ENCODE peak calls at places on chromosome 3, in seven cellular contexts. W, O, Q, K, I, L and R are unnamed samples.
A peak's percentile ranks its signal among the peaks of the same experiment; 100 is the strongest.

GRCh38 chr3:101676219-101676764 is 640 bp downstream of the ZBTB11 start:
- DNase-seq in I (peak; percentile 87), K (peak; percentile 98), O (peak; percentile 98), Q (peak; percentile 92), L (peak; percentile 87), W (peak; percentile 98), R (no peak)

GRCh38 chr3:50370594-50370993 is 11.3 kb upstream of the TMEM115 start:
- DNase-seq in W (no peak), Q (no peak), I (no peak), O (no peak), L (no peak), K (peak; percentile 54), R (peak; percentile 61)

GRCh38 chr3:98843301-98843959 is 58.1 kb downstream of the DCBLD2 start:
- DNase-seq in L (no peak), K (no peak), I (no peak), W (no peak), Q (no peak), O (no peak), R (no peak)

GRCh38 chr3:149129326-149130123 is at the start of gene HPS3:
- DNase-seq in I (peak; percentile 80), Q (peak; percentile 70), L (peak; percentile 91), W (peak; percentile 93), O (peak; percentile 88), K (peak; percentile 94), R (peak; percentile 73)

GRCh38 chr3:44647771-44648170 is 761 bp upstream of the ZNF35 start:
- DNase-seq in O (no peak), K (no peak), I (no peak), Q (no peak), W (no peak), L (no peak), R (no peak)

GRCh38 chr3:47425383-47425778 is 44.6 kb downstream of the PTPN23 start:
- DNase-seq in Q (no peak), K (no peak), O (no peak), I (no peak), L (no peak), W (no peak), R (no peak)

GRCh38 chr3:194485471-194485875 is 1.3 kb downstream of the ATP13A3 start:
- DNase-seq in O (peak; percentile 35), Q (no peak), L (no peak), I (no peak), W (peak; percentile 45), K (no peak), R (peak; percentile 9)

GRCh38 chr3:183315739-183316138 is 62.7 kb downstream of the B3GNT5 start:
- DNase-seq in W (no peak), O (no peak), I (no peak), K (no peak), L (no peak), Q (no peak), R (no peak)

GRCh38 chr3:45560270-45561020 is 34.1 kb upstream of the LIMD1 start:
- DNase-seq in Q (no peak), L (no peak), I (no peak), O (peak; percentile 90), W (no peak), K (no peak), R (peak; percentile 50)

GRCh38 chr3:52068055-52068704 is 11.8 kb upstream of the DUSP7 start:
- DNase-seq in L (no peak), K (no peak), W (peak; percentile 34), O (no peak), I (no peak), Q (no peak), R (no peak)

GRCh38 chr3:113231827-113232253 is 20.5 kb downstream of the BOC start:
- DNase-seq in I (no peak), K (no peak), Q (no peak), O (peak; percentile 17), L (no peak), W (peak; percentile 90), R (no peak)

GRCh38 chr3:121504598-121504997 is 41.2 kb downstream of the POLQ start:
- DNase-seq in W (no peak), O (no peak), L (no peak), I (no peak), Q (no peak), K (no peak), R (no peak)

GRCh38 chr3:11878837-11879236 is 32.2 kb upstream of the TAMM41 start:
- DNase-seq in K (no peak), O (no peak), W (no peak), I (no peak), L (no peak), Q (no peak), R (no peak)

GRCh38 chr3:64295594-64295993 is 70.3 kb upstream of the PRICKLE2 start:
- DNase-seq in O (peak; percentile 88), Q (no peak), I (peak; percentile 89), W (peak; percentile 90), K (no peak), L (no peak), R (no peak)

GRCh38 chr3:45078910-45079522 is 52.9 kb downstream of the CLEC3B start:
- DNase-seq in W (no peak), Q (no peak), I (no peak), O (peak; percentile 34), L (no peak), K (peak; percentile 64), R (no peak)

GRCh38 chr3:57228734-57229505 is 1.4 kb downstream of the APPL1 start:
- DNase-seq in K (peak; percentile 73), W (peak; percentile 45), O (peak; percentile 43), I (peak; percentile 41), L (peak; percentile 5), Q (no peak), R (peak; percentile 53)

GRCh38 chr3:107630779-107631178 is 108.0 kb downstream of the BBX start:
- DNase-seq in O (no peak), W (no peak), K (peak; percentile 37), L (no peak), Q (no peak), I (no peak), R (no peak)

GRCh38 chr3:111069974-111070751 is 1.5 kb upstream of the NECTIN3 start:
- DNase-seq in Q (no peak), W (peak; percentile 26), L (no peak), O (no peak), K (no peak), I (no peak), R (no peak)

GRCh38 chr3:156761007-156761406 is 65.1 kb upstream of the LEKR1 start:
- DNase-seq in L (no peak), I (no peak), O (no peak), Q (no peak), W (no peak), K (no peak), R (no peak)

GRCh38 chr3:189144645-189145044 is 27.1 kb upstream of the TPRG1 start:
- DNase-seq in L (no peak), I (no peak), K (peak; percentile 57), O (peak; percentile 36), Q (peak; percentile 29), W (no peak), R (peak; percentile 41)

GRCh38 chr3:47006145-47006651 is 26.7 kb downstream of the NBEAL2 start:
- DNase-seq in Q (no peak), O (no peak), I (no peak), W (no peak), L (no peak), K (no peak), R (no peak)

GRCh38 chr3:194485876-194486539 is 794 bp downstream of the ATP13A3 start:
- DNase-seq in I (no peak), W (no peak), L (peak; percentile 27), Q (peak; percentile 22), O (peak; percentile 29), K (peak; percentile 64), R (peak; percentile 20)

GRCh38 chr3:13708871-13709595 is 160.1 kb downstream of the FBLN2 start:
- DNase-seq in I (no peak), K (no peak), L (no peak), O (no peak), W (no peak), Q (no peak), R (no peak)

GRCh38 chr3:64889991-64890390 is 202.2 kb upstream of the ADAMTS9 start:
- DNase-seq in O (no peak), W (no peak), L (no peak), Q (no peak), I (no peak), K (no peak), R (no peak)

GRCh38 chr3:175857666-175858270 is 998.6 kb downstream of the NAALADL2 start:
- DNase-seq in I (no peak), K (no peak), Q (no peak), O (no peak), L (no peak), W (no peak), R (no peak)

GRCh38 chr3:65130782-65131181 is 443.0 kb upstream of the ADAMTS9 start:
- DNase-seq in K (no peak), W (no peak), I (no peak), O (no peak), Q (no peak), L (no peak), R (no peak)

GRCh38 chr3:57918123-57918837 is 89.9 kb upstream of the FLNB start:
- DNase-seq in K (no peak), O (peak; percentile 95), L (no peak), Q (no peak), W (peak; percentile 80), I (peak; percentile 77), R (no peak)

GRCh38 chr3:190306513-190307163 is 15.6 kb downstream of the CLDN1 start:
- DNase-seq in L (no peak), O (peak; percentile 9), W (peak; percentile 51), Q (peak; percentile 28), I (peak; percentile 44), K (no peak), R (no peak)

GRCh38 chr3:115236496-115236895 is 89.4 kb upstream of the ZBTB20 start:
- DNase-seq in K (no peak), W (no peak), Q (no peak), I (no peak), O (no peak), L (no peak), R (no peak)

GRCh38 chr3:125077864-125078263 is 22.1 kb upstream of the HEG1 start:
- DNase-seq in O (no peak), W (no peak), L (no peak), I (no peak), Q (no peak), K (no peak), R (no peak)

GRCh38 chr3:18153571-18154173 is 271.5 kb downstream of the SATB1 start:
- DNase-seq in O (peak; percentile 73), L (no peak), W (peak; percentile 66), I (peak; percentile 94), K (peak; percentile 58), Q (no peak), R (no peak)

GRCh38 chr3:149454746-149455145 is 19.8 kb upstream of the TM4SF4 start:
- DNase-seq in O (peak; percentile 46), Q (no peak), K (no peak), I (no peak), W (no peak), L (no peak), R (no peak)